ENCODE peak calls at places on chromosomes 1 and 21, in five cellular contexts. X is activated CD8-positive, alpha-beta T cell treated with anti-CD3 and anti-CD28 coated beads for 36 hours; G is GM20000; I is foreskin fibroblast; L is HCT116. K is an unnamed sample.

GRCh38 chr1:173853074-173853473 is 14.7 kb downstream of the GAS5 start:
- DNase-seq in L (no peak), G (no peak), X (no peak), I (peak), K (peak)

GRCh38 chr1:38489844-38490270 is 369.7 kb downstream of the RRAGC start:
- DNase-seq in I (peak), L (peak), X (peak), G (peak), K (no peak)

GRCh38 chr1:55310517-55310927 is 95.4 kb upstream of the USP24 start:
- DNase-seq in X (peak), I (peak), L (no peak), G (no peak), K (peak)

GRCh38 chr1:173473599-173474011 is 3.5 kb upstream of the PRDX6 start:
- DNase-seq in I (peak), X (no peak), L (peak), G (no peak), K (peak)

GRCh38 chr1:204885288-204885711 is 14.6 kb downstream of the NFASC start:
- DNase-seq in L (no peak), X (no peak), I (peak), G (no peak), K (no peak)

GRCh38 chr1:147515046-147515869 is 26.0 kb upstream of the BCL9 start:
- DNase-seq in L (peak), I (peak), G (no peak), X (peak), K (no peak)

GRCh38 chr21:46226920-46227599 is 1.5 kb downstream of the LSS start:
- DNase-seq in L (no peak), X (no peak), I (peak), G (peak), K (peak)

GRCh38 chr1:245469734-245470133 is 314.9 kb downstream of the KIF26B start:
- DNase-seq in X (no peak), G (no peak), L (no peak), I (no peak), K (no peak)

GRCh38 chr21:35509004-35509704 is 460.1 kb upstream of the RUNX1 start:
- DNase-seq in G (no peak), L (no peak), I (peak), X (no peak), K (no peak)

GRCh38 chr1:6750490-6750889 is 34.8 kb upstream of the CAMTA1 start:
- DNase-seq in G (no peak), L (no peak), X (no peak), I (no peak), K (no peak)

GRCh38 chr1:65026235-65026634 is 59.9 kb upstream of the JAK1 start:
- DNase-seq in G (no peak), L (no peak), I (no peak), X (no peak), K (no peak)

GRCh38 chr1:202287196-202287595 is 54.5 kb downstream of the UBE2T start:
- DNase-seq in X (no peak), I (no peak), G (no peak), L (no peak), K (no peak)

GRCh38 chr1:211344335-211344664 is 17.7 kb downstream of the TRAF5 start:
- DNase-seq in L (no peak), G (no peak), I (no peak), X (peak), K (no peak)

GRCh38 chr21:45403133-45403824 is 1.7 kb upstream of the COL18A1 start:
- DNase-seq in I (no peak), G (no peak), L (no peak), X (no peak), K (no peak)

GRCh38 chr1:207396360-207396759 is 57.8 kb upstream of the CR2 start:
- DNase-seq in X (no peak), I (no peak), G (no peak), L (no peak), K (no peak)

GRCh38 chr1:207401578-207401977 is 52.5 kb upstream of the CR2 start:
- DNase-seq in L (no peak), G (no peak), X (no peak), I (no peak), K (no peak)

GRCh38 chr1:207393610-207394009 is 60.5 kb upstream of the CR2 start:
- DNase-seq in L (peak), X (peak), I (peak), G (no peak), K (peak)

GRCh38 chr1:207398986-207399385 is 55.1 kb upstream of the CR2 start:
- DNase-seq in L (no peak), I (no peak), G (no peak), X (no peak), K (no peak)

DNA sequence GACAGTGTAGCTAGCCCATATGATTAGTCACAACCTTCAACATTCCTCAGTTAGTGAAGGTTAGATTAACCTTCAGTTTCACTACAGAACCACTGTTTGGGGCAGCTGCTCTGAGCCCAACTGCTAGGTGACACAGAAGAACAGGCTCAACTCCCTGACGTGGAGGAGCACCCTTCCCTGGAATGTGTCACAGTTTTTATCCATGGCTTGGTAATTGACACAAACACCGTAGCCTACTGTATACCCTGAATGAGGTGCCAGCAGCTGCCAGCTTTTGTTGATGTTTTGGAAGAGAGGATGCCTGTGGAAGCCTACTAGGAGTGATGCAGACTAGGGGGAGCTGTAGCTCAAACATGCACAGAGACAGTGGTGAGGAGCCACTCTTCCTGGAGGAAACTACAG is 56.6 kb upstream of the CR2 start:
- DNase-seq in I (peak), G (no peak), X (no peak), L (no peak), K (no peak)
- TF ChIP-seq CTCF in I (no peak), G (peak), X (no peak), L (peak), K (peak)

GRCh38 chr1:75170006-75170405 is 35.8 kb downstream of the LHX8 start:
- DNase-seq in G (no peak), X (no peak), L (no peak), I (no peak), K (no peak)
- TF ChIP-seq CTCF in G (no peak), X (no peak), L (no peak), I (no peak), K (no peak)

GRCh38 chr1:8378981-8379470 is 61.1 kb downstream of the SLC45A1 start:
- DNase-seq in I (no peak), L (no peak), X (no peak), G (no peak), K (no peak)

GRCh38 chr1:8381618-8382017 is 63.7 kb downstream of the SLC45A1 start:
- DNase-seq in L (no peak), G (no peak), I (peak), X (no peak), K (no peak)

GRCh38 chr1:8377382-8377928 is 59.5 kb downstream of the SLC45A1 start:
- DNase-seq in G (no peak), L (no peak), I (no peak), X (no peak), K (no peak)

GRCh38 chr1:8378202-8378601 is 60.3 kb downstream of the SLC45A1 start:
- DNase-seq in L (no peak), I (peak), X (no peak), G (no peak), K (no peak)

GRCh38 chr1:8379513-8380186 is 61.7 kb downstream of the SLC45A1 start:
- DNase-seq in G (no peak), X (no peak), I (no peak), L (no peak), K (no peak)
- TF ChIP-seq CTCF in G (no peak), X (no peak), I (no peak), L (peak), K (no peak)

GRCh38 chr1:197706593-197706992 is 68.7 kb downstream of the DENND1B start:
- DNase-seq in G (no peak), I (no peak), X (no peak), L (no peak), K (no peak)
- TF ChIP-seq CTCF in G (no peak), I (no peak), X (no peak), L (no peak), K (no peak)

DNA sequence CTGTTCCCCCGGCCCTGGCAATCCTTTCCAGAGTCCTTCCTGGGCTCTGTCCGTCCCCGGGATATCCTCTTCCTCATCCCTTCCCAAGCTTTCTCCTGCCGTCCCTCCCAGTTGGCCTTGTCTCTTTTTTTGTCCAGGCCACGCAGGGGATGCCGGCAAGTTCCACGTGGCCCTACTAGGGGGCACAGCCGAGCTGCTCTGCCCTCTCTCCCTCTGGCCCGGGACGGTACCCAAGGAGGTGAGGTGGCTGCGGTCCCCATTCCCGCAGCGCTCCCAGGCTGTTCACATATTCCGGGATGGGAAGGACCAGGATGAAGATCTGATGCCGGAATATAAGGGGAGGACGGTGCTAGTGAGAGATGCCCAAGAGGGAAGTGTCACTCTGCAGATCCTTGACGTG is 13.4 kb upstream of the SVBP start:
- DNase-seq in G (no peak), I (no peak), L (no peak), X (no peak), K (no peak)
- TF ChIP-seq CTCF in G (no peak), I (no peak), L (no peak), X (no peak), K (no peak)

DNA sequence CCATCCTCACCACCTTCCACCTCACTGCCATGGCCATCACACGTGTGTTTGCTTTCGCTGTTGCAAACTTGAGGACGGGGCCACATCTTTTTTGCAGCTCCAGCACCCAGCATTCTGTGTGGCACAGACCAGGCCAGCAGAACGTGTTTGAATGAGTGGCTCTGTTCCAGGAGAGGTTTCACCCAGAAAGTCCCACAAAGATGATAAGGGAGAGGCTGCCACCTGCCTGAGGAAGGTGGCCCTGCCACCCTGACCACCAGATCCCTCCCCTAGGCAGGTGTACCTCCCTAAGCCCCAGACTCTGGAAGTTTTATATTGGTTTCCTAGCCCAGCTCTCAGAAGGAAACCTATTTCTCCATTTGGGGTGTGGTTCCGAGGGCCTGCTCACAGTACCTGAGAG is 252.1 kb downstream of the KAZN start:
- DNase-seq in X (no peak), G (peak), I (no peak), L (peak), K (no peak)
- TF ChIP-seq CTCF in X (no peak), G (no peak), I (no peak), L (peak), K (no peak)

DNA sequence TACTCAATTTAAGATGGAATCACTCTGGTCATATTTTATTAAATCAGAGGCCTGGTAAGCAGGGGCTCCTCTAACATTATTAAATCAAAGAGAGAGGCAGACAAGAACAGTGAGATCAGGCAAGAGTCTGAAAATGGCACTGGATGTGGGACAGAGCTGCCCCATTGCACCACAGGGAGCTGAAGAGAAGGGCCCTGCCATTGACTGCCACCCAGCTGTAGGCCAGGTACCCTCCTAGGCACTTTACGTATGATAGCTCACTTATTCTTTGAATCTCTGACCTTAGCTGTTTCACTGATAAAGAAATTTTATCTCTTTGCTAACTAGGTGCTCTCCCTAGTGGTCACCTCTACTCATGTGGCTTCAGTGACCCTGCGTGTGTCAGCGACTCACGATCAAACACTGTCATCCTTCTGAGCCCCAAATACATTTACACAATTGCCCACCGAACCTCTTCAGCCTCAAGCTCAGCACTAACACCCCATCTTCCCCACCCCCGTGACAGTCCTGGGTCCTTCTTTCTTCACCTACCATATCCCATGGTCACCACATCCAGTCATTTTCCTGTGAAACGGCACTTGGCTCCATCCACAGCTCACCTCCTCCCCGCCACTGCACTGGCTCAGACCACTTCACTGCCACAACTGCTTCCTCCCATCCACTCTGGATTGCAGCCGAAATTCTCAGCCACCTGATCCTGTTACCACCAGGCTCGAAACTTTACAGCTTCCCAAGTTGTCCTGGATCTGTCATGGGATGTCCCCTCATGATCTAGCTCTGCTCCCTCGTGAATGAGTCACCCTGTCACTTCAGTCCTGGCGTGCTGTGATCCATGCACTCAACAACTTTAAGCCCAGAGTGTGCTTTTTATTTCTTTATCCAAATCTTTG is 97.3 kb upstream of the SYT6 start:
- DNase-seq in X (no peak), L (no peak), G (no peak), I (no peak), K (no peak)
- TF ChIP-seq CTCF in X (no peak), L (peak), G (no peak), I (no peak), K (no peak)

DNA sequence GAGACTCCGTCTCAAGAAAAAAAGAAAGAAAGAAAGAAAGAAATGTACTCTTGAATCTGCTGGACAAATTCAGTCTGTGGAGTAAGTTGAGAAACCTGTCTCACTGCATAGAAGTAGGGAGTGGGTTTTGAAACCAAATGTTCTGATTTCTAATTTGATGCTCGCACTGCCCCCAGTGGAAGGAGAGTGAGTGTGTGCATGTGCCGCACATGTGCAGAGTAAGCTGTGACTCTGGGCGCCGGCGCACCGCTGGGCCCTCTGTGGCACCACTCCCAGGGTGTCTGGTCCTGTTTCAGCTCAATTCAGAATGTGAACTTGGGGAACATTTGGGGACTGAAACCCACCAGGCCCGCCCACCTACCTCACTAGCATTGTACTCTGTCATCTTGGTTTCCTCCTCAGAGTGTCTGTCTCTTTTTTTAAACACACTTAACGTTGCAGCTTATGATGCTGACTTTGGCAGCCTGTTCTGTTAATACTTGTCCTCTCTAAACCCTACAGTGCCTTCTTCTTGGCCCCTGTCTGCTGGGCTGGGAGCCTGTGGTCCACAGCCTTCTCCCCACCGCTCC is 104.6 kb downstream of the CACNA1E start:
- DNase-seq in X (peak), G (no peak), L (no peak), I (no peak), K (no peak)
- TF ChIP-seq CTCF in X (no peak), G (no peak), L (peak), I (no peak), K (no peak)

DNA sequence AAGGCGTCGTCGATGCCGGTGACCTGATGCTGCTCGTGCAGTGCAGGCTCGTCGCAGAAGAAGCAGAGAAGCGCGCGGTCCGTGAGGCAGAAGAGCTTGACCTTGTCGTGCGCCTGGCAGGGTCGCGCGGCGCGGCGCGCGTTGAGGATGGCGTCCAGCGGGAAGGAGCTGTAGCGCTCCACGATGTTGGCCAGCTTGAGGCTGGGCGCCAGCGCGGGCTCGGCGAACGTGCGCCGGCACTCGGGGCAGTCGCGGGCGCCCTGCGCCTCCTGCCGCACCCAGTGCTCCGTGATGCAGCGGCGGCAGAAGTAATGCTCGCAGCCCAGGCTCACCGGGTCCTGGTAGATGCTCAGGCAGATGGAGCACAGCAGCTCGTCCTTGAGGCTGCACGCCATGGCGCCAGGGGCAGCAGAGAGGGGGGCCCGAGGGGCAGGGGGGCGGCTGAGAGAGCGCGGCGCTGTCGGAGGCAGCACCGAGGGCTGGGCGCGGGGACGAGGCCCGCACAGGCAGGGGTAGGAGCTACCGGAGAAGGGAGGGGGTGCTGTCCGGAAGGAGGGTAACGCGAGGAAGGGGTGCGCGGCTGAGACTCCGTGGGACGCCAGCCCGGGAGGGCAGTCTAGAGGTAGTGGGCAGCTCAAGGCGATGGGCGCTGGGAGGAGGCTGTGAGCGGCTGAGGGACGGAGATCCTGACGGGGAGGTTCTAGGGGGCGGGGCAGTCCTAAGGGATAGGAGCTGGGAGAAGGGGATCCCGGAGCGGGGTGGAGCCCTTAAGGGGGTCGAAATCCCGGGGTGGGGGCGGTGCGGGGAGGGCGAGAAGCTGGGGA is 593 bp downstream of the TRIM62 start:
- DNase-seq in L (no peak), I (peak), X (peak), G (peak), K (peak)
- TF ChIP-seq CTCF in L (no peak), I (no peak), X (no peak), G (no peak), K (no peak)

DNA sequence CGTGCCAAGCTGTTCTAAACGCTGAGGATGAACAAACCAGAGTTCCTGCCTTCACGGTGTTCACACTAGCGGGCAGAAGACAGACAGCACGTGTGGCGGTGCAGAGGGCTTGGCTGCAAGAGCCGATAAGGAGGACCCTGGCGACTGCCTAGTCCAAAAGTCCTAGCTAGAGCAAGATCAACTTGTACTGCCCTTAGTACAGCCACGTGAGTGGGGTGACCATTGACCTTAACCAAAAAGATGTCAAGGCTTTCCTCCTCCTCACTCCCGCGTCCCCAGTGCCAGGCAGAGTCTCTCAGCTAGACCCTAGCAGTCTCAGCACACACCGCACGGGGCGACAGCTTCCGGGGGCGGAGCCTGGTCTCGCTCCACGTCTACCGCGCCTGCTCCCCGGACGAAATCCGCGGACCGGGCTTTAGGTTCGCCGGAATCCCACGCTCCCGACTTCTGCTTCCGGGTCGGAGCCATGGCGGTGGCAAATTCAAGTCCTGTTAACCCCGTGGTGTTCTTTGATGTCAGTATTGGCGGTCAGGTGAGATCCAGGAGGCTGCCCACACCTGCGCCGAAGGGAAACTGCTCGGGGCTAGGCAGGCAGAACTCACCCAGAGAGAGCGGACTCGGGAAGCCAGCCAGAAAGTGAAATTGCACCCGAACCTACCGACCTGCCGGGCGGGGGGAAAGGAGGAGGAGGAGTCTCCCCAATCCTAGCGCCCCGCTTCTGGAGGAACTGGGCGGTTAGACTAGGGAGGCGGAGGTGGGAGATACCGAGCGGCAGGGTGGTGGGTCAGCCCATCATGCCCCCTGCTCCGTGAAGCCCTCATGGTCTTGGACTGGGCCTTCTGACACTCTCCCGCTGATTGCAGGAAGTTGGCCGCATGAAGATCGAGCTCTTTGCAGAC is at the start of gene PPIH:
- DNase-seq in L (peak), G (peak), X (peak), I (peak), K (peak)
- TF ChIP-seq CTCF in L (no peak), G (no peak), X (peak), I (no peak), K (peak)